ENCODE peak calls at places on chromosomes 7 and 10, in five cellular contexts. O is occipital lobe; W is CD8-positive, alpha-beta memory T cell; X is NCI-H226; U is pons. J is an unnamed sample.

GRCh38 chr10:107011113-107011512 is 153.4 kb downstream of the SORCS1 start:
- DNase-seq in O (no peak), W (no peak), X (no peak), U (no peak), J (no peak)

GRCh38 chr7:155213385-155213784 is 84.3 kb upstream of the INSIG1 start:
- DNase-seq in O (no peak), W (no peak), X (no peak), U (no peak), J (no peak)

GRCh38 chr7:31850601-31851000 is 163.6 kb downstream of the PPP1R17 start:
- DNase-seq in O (no peak), W (no peak), X (no peak), U (no peak), J (no peak)

GRCh38 chr10:83522881-83523386 is 616.4 kb upstream of the GHITM start:
- DNase-seq in O (no peak), W (no peak), X (no peak), U (peak; percentile 5), J (no peak)

GRCh38 chr7:18715988-18716387 is 220.4 kb downstream of the HDAC9 start:
- DNase-seq in O (no peak), W (no peak), X (no peak), U (peak; percentile 60), J (no peak)

GRCh38 chr10:61487506-61487905 is 34.3 kb upstream of the TMEM26 start:
- DNase-seq in O (no peak), W (no peak), X (peak; percentile 16), U (no peak), J (no peak)

GRCh38 chr10:124206616-124207015 is 113.2 kb upstream of the CHST15 start:
- DNase-seq in O (no peak), W (no peak), X (no peak), U (no peak), J (no peak)

GRCh38 chr10:114413398-114413797 is 9.1 kb upstream of the AFAP1L2 start:
- DNase-seq in O (no peak), W (no peak), X (peak; percentile 73), U (no peak), J (no peak)

GRCh38 chr7:149809215-149809614 is 29.0 kb upstream of the ZNF862 start:
- DNase-seq in O (no peak), W (no peak), X (no peak), U (no peak), J (no peak)

GRCh38 chr10:5968681-5969453 is 8.5 kb downstream of the IL15RA start:
- DNase-seq in O (no peak), W (no peak), X (no peak), U (no peak), J (no peak)

GRCh38 chr7:2205036-2205780 is 27.5 kb downstream of the MAD1L1 start:
- DNase-seq in O (no peak), W (no peak), X (no peak), U (no peak), J (no peak)

GRCh38 chr7:151249034-151249731 is 689 bp upstream of the SMARCD3 start:
- DNase-seq in O (peak; percentile 47), W (peak; percentile 24), X (peak; percentile 40), U (peak; percentile 72), J (no peak)

GRCh38 chr7:92916751-92917369 is 80.5 kb upstream of the CDK6 start:
- DNase-seq in O (no peak), W (no peak), X (peak; percentile 98), U (no peak), J (no peak)

GRCh38 chr10:132640326-132641125 is 102.9 kb downstream of the INPP5A start:
- DNase-seq in O (no peak), W (no peak), X (no peak), U (no peak), J (no peak)

GRCh38 chr7:108589874-108590273 is 20.2 kb downstream of the DNAJB9 start:
- DNase-seq in O (no peak), W (no peak), X (peak; percentile 36), U (no peak), J (no peak)

J was measured in iPS DF 6.9.